ENCODE peak calls at places on chromosomes 5 and 9, in ten cellular contexts. One of them, this sample, is unnamed.

GRCh38 chr5:149317281-149318048 is 27.8 kb upstream of the GRPEL2 start:
- DNase-seq in hippocampal formation: no peak
- DNase-seq in NCI-H2029 treated with DMSO at 0.1 percent for 48 hours: peak
- DNase-seq in GM12891: peak
- DNase-seq in uterus: peak
- DNase-seq in osteocyte: no peak
- DNase-seq in sciatic nerve: no peak
- DNase-seq in NAMALWA: peak
- DNase-seq in KBM-7: peak
- DNase-seq in fibroblast of mammary gland: peak
- DNase-seq in this sample: no peak

GRCh38 chr9:92850898-92851297 is 26.9 kb downstream of the ZNF484 start:
- DNase-seq in NAMALWA: peak
- DNase-seq in GM12891: no peak
- DNase-seq in sciatic nerve: no peak
- DNase-seq in hippocampal formation: no peak
- DNase-seq in fibroblast of mammary gland: no peak
- DNase-seq in KBM-7: peak
- DNase-seq in osteocyte: no peak
- DNase-seq in NCI-H2029 treated with DMSO at 0.1 percent for 48 hours: no peak
- DNase-seq in uterus: no peak
- DNase-seq in this sample: no peak

GRCh38 chr5:171462928-171463843 is 43.7 kb downstream of the FGF18 start:
- DNase-seq in NAMALWA: no peak
- DNase-seq in sciatic nerve: no peak
- DNase-seq in uterus: no peak
- DNase-seq in NCI-H2029 treated with DMSO at 0.1 percent for 48 hours: no peak
- DNase-seq in KBM-7: no peak
- DNase-seq in fibroblast of mammary gland: no peak
- DNase-seq in hippocampal formation: no peak
- DNase-seq in GM12891: no peak
- DNase-seq in osteocyte: no peak
- DNase-seq in this sample: no peak

GRCh38 chr5:180866985-180867384 is 5.9 kb upstream of the ZFP62 start:
- DNase-seq in KBM-7: no peak
- DNase-seq in sciatic nerve: no peak
- DNase-seq in fibroblast of mammary gland: no peak
- DNase-seq in osteocyte: no peak
- DNase-seq in hippocampal formation: no peak
- DNase-seq in NAMALWA: no peak
- DNase-seq in NCI-H2029 treated with DMSO at 0.1 percent for 48 hours: no peak
- DNase-seq in GM12891: no peak
- DNase-seq in uterus: no peak
- DNase-seq in this sample: no peak

GRCh38 chr5:56818409-56819026 is 3.2 kb downstream of the MAP3K1 start:
- DNase-seq in KBM-7: no peak
- DNase-seq in NAMALWA: peak
- DNase-seq in NCI-H2029 treated with DMSO at 0.1 percent for 48 hours: no peak
- DNase-seq in fibroblast of mammary gland: peak
- DNase-seq in osteocyte: no peak
- DNase-seq in hippocampal formation: no peak
- DNase-seq in sciatic nerve: no peak
- DNase-seq in uterus: no peak
- DNase-seq in GM12891: no peak
- DNase-seq in this sample: no peak

GRCh38 chr5:115387816-115388215 is 91.4 kb upstream of the CCDC112 start:
- DNase-seq in KBM-7: no peak
- DNase-seq in fibroblast of mammary gland: no peak
- DNase-seq in GM12891: no peak
- DNase-seq in sciatic nerve: no peak
- DNase-seq in osteocyte: no peak
- DNase-seq in NAMALWA: no peak
- DNase-seq in NCI-H2029 treated with DMSO at 0.1 percent for 48 hours: no peak
- DNase-seq in hippocampal formation: no peak
- DNase-seq in uterus: no peak
- DNase-seq in this sample: no peak

GRCh38 chr5:168329302-168329701 is 37.9 kb downstream of the WWC1 start:
- DNase-seq in uterus: no peak
- DNase-seq in KBM-7: no peak
- DNase-seq in osteocyte: no peak
- DNase-seq in fibroblast of mammary gland: no peak
- DNase-seq in sciatic nerve: no peak
- DNase-seq in NAMALWA: no peak
- DNase-seq in hippocampal formation: no peak
- DNase-seq in GM12891: no peak
- DNase-seq in NCI-H2029 treated with DMSO at 0.1 percent for 48 hours: no peak
- DNase-seq in this sample: no peak

GRCh38 chr5:141942185-141942857 is 15.7 kb downstream of the PCDH12 start:
- DNase-seq in sciatic nerve: no peak
- DNase-seq in uterus: no peak
- DNase-seq in osteocyte: no peak
- DNase-seq in NAMALWA: no peak
- DNase-seq in KBM-7: no peak
- DNase-seq in GM12891: no peak
- DNase-seq in hippocampal formation: no peak
- DNase-seq in NCI-H2029 treated with DMSO at 0.1 percent for 48 hours: no peak
- DNase-seq in fibroblast of mammary gland: no peak
- DNase-seq in this sample: no peak

GRCh38 chr5:75639912-75640311 is 28.7 kb downstream of the ANKDD1B start:
- DNase-seq in sciatic nerve: no peak
- DNase-seq in KBM-7: no peak
- DNase-seq in fibroblast of mammary gland: no peak
- DNase-seq in GM12891: no peak
- DNase-seq in uterus: no peak
- DNase-seq in NCI-H2029 treated with DMSO at 0.1 percent for 48 hours: no peak
- DNase-seq in osteocyte: no peak
- DNase-seq in hippocampal formation: no peak
- DNase-seq in NAMALWA: no peak
- DNase-seq in this sample: no peak

GRCh38 chr9:7146582-7146981 is 388.8 kb downstream of the KDM4C start:
- DNase-seq in GM12891: no peak
- DNase-seq in KBM-7: no peak
- DNase-seq in NCI-H2029 treated with DMSO at 0.1 percent for 48 hours: no peak
- DNase-seq in sciatic nerve: no peak
- DNase-seq in osteocyte: no peak
- DNase-seq in hippocampal formation: no peak
- DNase-seq in fibroblast of mammary gland: no peak
- DNase-seq in NAMALWA: no peak
- DNase-seq in uterus: no peak
- DNase-seq in this sample: no peak

GRCh38 chr5:88713818-88714217 is 169.2 kb downstream of the MEF2C start:
- DNase-seq in NCI-H2029 treated with DMSO at 0.1 percent for 48 hours: no peak
- DNase-seq in KBM-7: no peak
- DNase-seq in fibroblast of mammary gland: no peak
- DNase-seq in osteocyte: no peak
- DNase-seq in sciatic nerve: no peak
- DNase-seq in uterus: no peak
- DNase-seq in NAMALWA: no peak
- DNase-seq in GM12891: no peak
- DNase-seq in hippocampal formation: no peak
- DNase-seq in this sample: no peak

GRCh38 chr5:114839360-114839759 is 330.3 kb downstream of the TRIM36 start:
- DNase-seq in uterus: no peak
- DNase-seq in fibroblast of mammary gland: no peak
- DNase-seq in GM12891: no peak
- DNase-seq in hippocampal formation: no peak
- DNase-seq in KBM-7: no peak
- DNase-seq in NAMALWA: no peak
- DNase-seq in sciatic nerve: no peak
- DNase-seq in osteocyte: no peak
- DNase-seq in NCI-H2029 treated with DMSO at 0.1 percent for 48 hours: no peak
- DNase-seq in this sample: no peak

GRCh38 chr5:88830567-88830966 is 52.4 kb downstream of the MEF2C start:
- DNase-seq in fibroblast of mammary gland: no peak
- DNase-seq in uterus: no peak
- DNase-seq in GM12891: no peak
- DNase-seq in sciatic nerve: no peak
- DNase-seq in NAMALWA: peak
- DNase-seq in NCI-H2029 treated with DMSO at 0.1 percent for 48 hours: no peak
- DNase-seq in hippocampal formation: no peak
- DNase-seq in KBM-7: no peak
- DNase-seq in osteocyte: no peak
- DNase-seq in this sample: no peak

GRCh38 chr5:180816608-180817534 is 14.3 kb upstream of the MGAT1 start:
- DNase-seq in NAMALWA: peak
- DNase-seq in fibroblast of mammary gland: peak
- DNase-seq in osteocyte: no peak
- DNase-seq in NCI-H2029 treated with DMSO at 0.1 percent for 48 hours: peak
- DNase-seq in hippocampal formation: no peak
- DNase-seq in KBM-7: peak
- DNase-seq in GM12891: no peak
- DNase-seq in sciatic nerve: peak
- DNase-seq in uterus: peak
- DNase-seq in this sample: no peak

GRCh38 chr5:64947031-64947430 is 178.3 kb downstream of the CWC27 start:
- DNase-seq in GM12891: no peak
- DNase-seq in uterus: no peak
- DNase-seq in NCI-H2029 treated with DMSO at 0.1 percent for 48 hours: peak
- DNase-seq in hippocampal formation: no peak
- DNase-seq in sciatic nerve: no peak
- DNase-seq in fibroblast of mammary gland: no peak
- DNase-seq in NAMALWA: no peak
- DNase-seq in osteocyte: no peak
- DNase-seq in KBM-7: no peak
- DNase-seq in this sample: peak

GRCh38 chr9:136077491-136077890 is 17.6 kb downstream of the NACC2 start:
- DNase-seq in KBM-7: no peak
- DNase-seq in fibroblast of mammary gland: no peak
- DNase-seq in NAMALWA: no peak
- DNase-seq in uterus: no peak
- DNase-seq in osteocyte: no peak
- DNase-seq in NCI-H2029 treated with DMSO at 0.1 percent for 48 hours: no peak
- DNase-seq in sciatic nerve: no peak
- DNase-seq in GM12891: no peak
- DNase-seq in hippocampal formation: no peak
- DNase-seq in this sample: no peak

GRCh38 chr9:34522091-34522887 is 501 bp downstream of the ENHO start:
- DNase-seq in NAMALWA: no peak
- DNase-seq in uterus: no peak
- DNase-seq in GM12891: no peak
- DNase-seq in KBM-7: no peak
- DNase-seq in sciatic nerve: peak
- DNase-seq in NCI-H2029 treated with DMSO at 0.1 percent for 48 hours: no peak
- DNase-seq in hippocampal formation: peak
- DNase-seq in osteocyte: no peak
- DNase-seq in fibroblast of mammary gland: no peak
- DNase-seq in this sample: no peak

GRCh38 chr9:78909566-78909965 is 612.6 kb downstream of the PSAT1 start:
- DNase-seq in osteocyte: no peak
- DNase-seq in NAMALWA: no peak
- DNase-seq in fibroblast of mammary gland: no peak
- DNase-seq in GM12891: no peak
- DNase-seq in hippocampal formation: no peak
- DNase-seq in sciatic nerve: no peak
- DNase-seq in uterus: no peak
- DNase-seq in KBM-7: no peak
- DNase-seq in NCI-H2029 treated with DMSO at 0.1 percent for 48 hours: no peak
- DNase-seq in this sample: no peak

GRCh38 chr5:167415779-167416761 is 875.4 kb upstream of the WWC1 start:
- DNase-seq in NAMALWA: no peak
- DNase-seq in uterus: no peak
- DNase-seq in hippocampal formation: no peak
- DNase-seq in GM12891: no peak
- DNase-seq in osteocyte: no peak
- DNase-seq in KBM-7: no peak
- DNase-seq in sciatic nerve: no peak
- DNase-seq in fibroblast of mammary gland: no peak
- DNase-seq in NCI-H2029 treated with DMSO at 0.1 percent for 48 hours: no peak
- DNase-seq in this sample: no peak

GRCh38 chr9:6930827-6931226 is 173.1 kb downstream of the KDM4C start:
- DNase-seq in osteocyte: no peak
- DNase-seq in NCI-H2029 treated with DMSO at 0.1 percent for 48 hours: no peak
- DNase-seq in uterus: no peak
- DNase-seq in fibroblast of mammary gland: peak
- DNase-seq in GM12891: no peak
- DNase-seq in NAMALWA: no peak
- DNase-seq in KBM-7: no peak
- DNase-seq in hippocampal formation: no peak
- DNase-seq in sciatic nerve: no peak
- DNase-seq in this sample: no peak

GRCh38 chr9:135076143-135076875 is 11.2 kb upstream of the OLFM1 start:
- DNase-seq in sciatic nerve: peak
- DNase-seq in NAMALWA: no peak
- DNase-seq in osteocyte: peak
- DNase-seq in uterus: peak
- DNase-seq in GM12891: no peak
- DNase-seq in fibroblast of mammary gland: no peak
- DNase-seq in NCI-H2029 treated with DMSO at 0.1 percent for 48 hours: no peak
- DNase-seq in hippocampal formation: no peak
- DNase-seq in KBM-7: no peak
- DNase-seq in this sample: no peak

GRCh38 chr5:40676643-40677333 is 2.9 kb upstream of the PTGER4 start:
- DNase-seq in NAMALWA: no peak
- DNase-seq in sciatic nerve: peak
- DNase-seq in GM12891: no peak
- DNase-seq in osteocyte: no peak
- DNase-seq in uterus: peak
- DNase-seq in hippocampal formation: no peak
- DNase-seq in KBM-7: no peak
- DNase-seq in NCI-H2029 treated with DMSO at 0.1 percent for 48 hours: no peak
- DNase-seq in fibroblast of mammary gland: peak
- DNase-seq in this sample: peak

GRCh38 chr5:113230711-113231652 is 203.8 kb downstream of the TSSK1B start:
- DNase-seq in GM12891: no peak
- DNase-seq in fibroblast of mammary gland: peak
- DNase-seq in osteocyte: no peak
- DNase-seq in NAMALWA: no peak
- DNase-seq in sciatic nerve: no peak
- DNase-seq in hippocampal formation: no peak
- DNase-seq in NCI-H2029 treated with DMSO at 0.1 percent for 48 hours: no peak
- DNase-seq in KBM-7: no peak
- DNase-seq in uterus: no peak
- DNase-seq in this sample: no peak